ENCODE peak calls at places on chromosomes 13 and 19, in seven cellular contexts. J is K562, Z is HL-60, M is HCT116, P is HepG2, Q is Panc1, K is SK-N-SH. D is an unnamed sample.

GRCh38 chr19:50479761-50480251 is 3.2 kb upstream of the GARIN5A start:
- DNase-seq in J (no peak), Z (no peak), M (no peak), P (no peak), Q (no peak), K (no peak), D (no peak)

GRCh38 chr13:114115191-114115671 is 17.2 kb downstream of the RASA3 start:
- DNase-seq in J (peak), Z (peak), M (no peak), P (peak), Q (no peak), K (no peak), D (peak)

GRCh38 chr13:85441975-85442374 is 357.2 kb downstream of the SLITRK6 start:
- DNase-seq in J (no peak), Z (no peak), M (no peak), P (no peak), Q (no peak), K (no peak), D (no peak)

GRCh38 chr13:94195715-94196114 is 283.8 kb downstream of the DCT start:
- DNase-seq in J (no peak), Z (no peak), M (no peak), P (no peak), Q (no peak), K (no peak), D (no peak)

GRCh38 chr19:33905937-33906577 is 109.4 kb downstream of the KCTD15 start:
- DNase-seq in J (peak), Z (no peak), M (no peak), P (no peak), Q (no peak), K (peak), D (peak)

GRCh38 chr13:54705738-54706137 is 1677.1 kb downstream of the OLFM4 start:
- DNase-seq in J (no peak), Z (no peak), M (no peak), P (no peak), Q (no peak), K (no peak), D (no peak)

GRCh38 chr13:22880756-22881701 is 299.8 kb upstream of the SGCG start:
- DNase-seq in J (no peak), Z (no peak), M (no peak), P (no peak), Q (no peak), K (no peak), D (no peak)

GRCh38 chr19:48757089-48757675 is 1.9 kb downstream of the FGF21 start:
- DNase-seq in J (no peak), Z (no peak), M (no peak), P (no peak), Q (no peak), K (no peak), D (no peak)

GRCh38 chr19:40693896-40694295 is 3.4 kb upstream of the NUMBL start:
- DNase-seq in J (no peak), Z (no peak), M (no peak), P (no peak), Q (no peak), K (no peak), D (no peak)

GRCh38 chr19:55693336-55693974 is 18.4 kb downstream of the EPN1 start:
- DNase-seq in J (no peak), Z (no peak), M (no peak), P (no peak), Q (no peak), K (no peak), D (no peak)

GRCh38 chr19:27679399-27679798 is 1533.6 kb downstream of the UQCRFS1 start:
- DNase-seq in J (no peak), Z (no peak), M (no peak), P (no peak), Q (no peak), K (no peak), D (no peak)

GRCh38 chr13:91158015-91158390 is 189.5 kb upstream of the MIR17HG start:
- DNase-seq in J (no peak), Z (no peak), M (no peak), P (no peak), Q (no peak), K (no peak), D (no peak)

GRCh38 chr19:40609561-40610395 is 8.6 kb downstream of the LTBP4 start:
- DNase-seq in J (peak), Z (peak), M (peak), P (peak), Q (no peak), K (peak), D (peak)

GRCh38 chr13:105462981-105463380 is 1072.5 kb downstream of the EFNB2 start:
- DNase-seq in J (no peak), Z (no peak), M (no peak), P (no peak), Q (no peak), K (peak), D (no peak)

GRCh38 chr13:46948338-46948737 is 51.5 kb upstream of the HTR2A start:
- DNase-seq in J (no peak), Z (no peak), M (no peak), P (no peak), Q (no peak), K (no peak), D (no peak)

GRCh38 chr13:50693755-50694154 is 149.7 kb downstream of the DLEU7 start:
- DNase-seq in J (no peak), Z (no peak), M (no peak), P (no peak), Q (no peak), K (no peak), D (no peak)

GRCh38 chr13:18948664-18949488 is 232.7 kb downstream of the TUBA3C start:
- DNase-seq in J (no peak), Z (no peak), M (no peak), P (no peak), Q (no peak), K (no peak), D (no peak)

GRCh38 chr13:64278493-64278892 is 2862.8 kb upstream of the PCDH20 start:
- DNase-seq in J (no peak), Z (no peak), M (no peak), P (no peak), Q (peak), K (no peak), D (no peak)

GRCh38 chr13:99282264-99283231 is 24.4 kb upstream of the GPR18 start:
- DNase-seq in J (no peak), Z (no peak), M (no peak), P (no peak), Q (no peak), K (no peak), D (no peak)

GRCh38 chr13:75395056-75395455 is 86.9 kb downstream of the TBC1D4 start:
- DNase-seq in J (no peak), Z (no peak), M (no peak), P (no peak), Q (no peak), K (no peak), D (no peak)

GRCh38 chr19:35712529-35712909 is 5.3 kb upstream of the KMT2B start:
- DNase-seq in J (no peak), Z (no peak), M (no peak), P (no peak), Q (no peak), K (no peak), D (no peak)

GRCh38 chr13:83153833-83154232 is 728.4 kb downstream of the SLITRK1 start:
- DNase-seq in J (no peak), Z (no peak), M (no peak), P (no peak), Q (no peak), K (no peak), D (no peak)

GRCh38 chr13:108033800-108034707 is 181.3 kb downstream of the LIG4 start:
- DNase-seq in J (no peak), Z (no peak), M (no peak), P (peak), Q (no peak), K (no peak), D (no peak)

GRCh38 chr19:13092206-13092605 is 10.5 kb downstream of the LYL1 start:
- DNase-seq in J (no peak), Z (no peak), M (no peak), P (no peak), Q (no peak), K (no peak), D (no peak)

GRCh38 chr19:3302755-3303154 is 63.6 kb upstream of the NFIC start:
- DNase-seq in J (no peak), Z (no peak), M (peak), P (no peak), Q (no peak), K (no peak), D (peak)
- TF ChIP-seq CTCF in J (peak), Z (no peak), M (peak), P (peak), Q (no peak), K (no peak), D (no peak)

GRCh38 chr13:95540848-95541247 is 11.7 kb upstream of the CLDN10 start:
- DNase-seq in J (no peak), Z (no peak), M (no peak), P (no peak), Q (no peak), K (no peak), D (no peak)
- TF ChIP-seq REST in J (no peak), Z (no peak), M (no peak), P (no peak), Q (no peak), K (no peak), D (no peak)

GRCh38 chr19:10551698-10552301 is 8.1 kb downstream of the ATG4D start:
- DNase-seq in J (no peak), Z (no peak), M (peak), P (no peak), Q (no peak), K (no peak), D (peak)
- TF ChIP-seq CTCF in J (no peak), Z (peak), M (peak), P (peak), Q (no peak), K (no peak), D (no peak)

GRCh38 chr13:112072531-112073244 is 5.7 kb downstream of the SOX1 start:
- DNase-seq in J (no peak), Z (no peak), M (no peak), P (no peak), Q (no peak), K (no peak), D (no peak)
- TF ChIP-seq REST in J (no peak), Z (no peak), M (no peak), P (no peak), Q (no peak), K (no peak), D (no peak)

GRCh38 chr19:10155834-10156233 is 36.1 kb upstream of the EIF3G start:
- DNase-seq in J (no peak), Z (no peak), M (no peak), P (no peak), Q (no peak), K (no peak), D (no peak)
- TF ChIP-seq CTCF in J (no peak), Z (no peak), M (no peak), P (no peak), Q (no peak), K (no peak), D (no peak)